ENCODE peak calls at places on chromosomes 16 and 17, in eight cellular contexts. X is BE2C, E is brain microvascular endothelial cell, Q is adrenal gland, U is mammary epithelial cell, F is endodermal cell, C is HL-60, H is OCI-LY7. Z is an unnamed sample.

GRCh38 chr16:2966803-2967184 is 2.4 kb upstream of the PAQR4 start:
- DNase-seq in X (no peak), F (peak), E (no peak), Q (peak), C (no peak), U (no peak), H (no peak), Z (no peak)

GRCh38 chr17:37081287-37081686 is 132.5 kb downstream of the AATF start:
- DNase-seq in Q (no peak), E (peak), C (no peak), U (no peak), X (no peak), F (peak), H (peak), Z (no peak)

GRCh38 chr17:30323262-30323894 is 10.5 kb downstream of the TMIGD1 start:
- DNase-seq in U (no peak), E (no peak), Q (no peak), C (peak), X (no peak), F (no peak), H (peak), Z (no peak)

GRCh38 chr16:10210979-10211378 is 28.8 kb upstream of the GRIN2A start:
- DNase-seq in C (no peak), U (peak), E (no peak), Q (no peak), F (no peak), H (no peak), X (no peak), Z (no peak)

GRCh38 chr17:71423871-71424546 is 696.8 kb upstream of the SOX9 start:
- DNase-seq in U (peak), Q (no peak), E (peak), C (no peak), F (peak), H (peak), X (no peak), Z (no peak)

GRCh38 chr16:78984324-78984723 is 616.2 kb downstream of the MAF start:
- DNase-seq in E (no peak), F (no peak), X (no peak), C (no peak), Q (no peak), U (no peak), H (no peak), Z (no peak)

GRCh38 chr17:38566666-38567031 is 39.1 kb downstream of the SRCIN1 start:
- DNase-seq in Q (no peak), E (no peak), H (no peak), U (no peak), C (no peak), F (no peak), X (no peak), Z (no peak)

GRCh38 chr16:57899771-57900661 is 70.9 kb downstream of the CNGB1 start:
- DNase-seq in C (peak), F (peak), X (peak), U (peak), Q (peak), E (peak), H (peak), Z (peak)

GRCh38 chr16:27429330-27429871 is 27.4 kb downstream of the IL21R start:
- DNase-seq in H (no peak), C (no peak), U (no peak), F (no peak), X (no peak), E (no peak), Q (no peak), Z (no peak)

GRCh38 chr17:9330903-9331272 is 244.7 kb downstream of the STX8 start:
- DNase-seq in Q (no peak), H (no peak), X (no peak), F (no peak), U (no peak), C (no peak), E (no peak), Z (no peak)

GRCh38 chr17:28533091-28533670 is 19.2 kb downstream of the UNC119 start:
- DNase-seq in U (peak), E (no peak), F (no peak), X (no peak), Q (no peak), C (no peak), H (no peak), Z (no peak)

GRCh38 chr16:65117701-65118448 is 4.0 kb downstream of the CDH11 start:
- DNase-seq in U (peak), H (peak), X (peak), E (peak), C (peak), F (peak), Q (peak), Z (peak)

GRCh38 chr17:4534515-4534914 is 20.7 kb downstream of the MYBBP1A start:
- DNase-seq in H (no peak), E (no peak), X (no peak), F (no peak), C (no peak), Q (no peak), U (no peak), Z (no peak)

GRCh38 chr17:18093616-18094408 is 6.1 kb downstream of the DRG2 start:
- DNase-seq in E (peak), C (peak), H (peak), Q (peak), X (peak), F (peak), U (peak), Z (no peak)

GRCh38 chr17:19378416-19379293 is at the start of gene MAPK7:
- DNase-seq in H (no peak), F (peak), X (no peak), C (no peak), E (no peak), U (no peak), Q (peak), Z (no peak)

GRCh38 chr17:72501404-72502110 is 380.7 kb downstream of the SOX9 start:
- DNase-seq in H (no peak), C (no peak), E (no peak), F (no peak), Q (no peak), U (no peak), X (no peak), Z (no peak)

GRCh38 chr16:84055366-84055765 is 12.8 kb upstream of the SLC38A8 start:
- DNase-seq in E (no peak), H (no peak), C (no peak), U (no peak), Q (no peak), F (no peak), X (no peak), Z (no peak)

GRCh38 chr17:29376667-29377268 is 13.4 kb upstream of the TAOK1 start:
- DNase-seq in Q (peak), H (no peak), X (peak), F (peak), C (no peak), U (peak), E (peak), Z (peak)

GRCh38 chr17:2436516-2436915 is 35.7 kb upstream of the MNT start:
- DNase-seq in Q (no peak), U (peak), C (no peak), F (no peak), E (no peak), H (peak), X (no peak), Z (no peak)

GRCh38 chr17:65170839-65171238 is 33.7 kb downstream of the RGS9 start:
- DNase-seq in Q (peak), C (no peak), F (no peak), H (no peak), E (peak), U (no peak), X (no peak), Z (no peak)

GRCh38 chr17:76725580-76726230 is 701 bp downstream of the JMJD6 start:
- DNase-seq in H (peak), F (no peak), X (peak), U (peak), Q (peak), E (no peak), C (peak), Z (no peak)

GRCh38 chr17:76723812-76724211 is 2.6 kb downstream of the JMJD6 start:
- DNase-seq in Q (no peak), F (no peak), C (no peak), X (no peak), H (no peak), E (no peak), U (no peak), Z (no peak)

GRCh38 chr17:76726766-76727718 is at the start of gene METTL23:
- DNase-seq in H (peak), E (no peak), X (peak), U (peak), Q (peak), F (peak), C (peak), Z (no peak)

GRCh38 chr17:76727745-76728456 is 1.3 kb downstream of the METTL23 start:
- DNase-seq in C (peak), U (no peak), F (peak), E (no peak), X (no peak), Q (peak), H (peak), Z (no peak)

DNA sequence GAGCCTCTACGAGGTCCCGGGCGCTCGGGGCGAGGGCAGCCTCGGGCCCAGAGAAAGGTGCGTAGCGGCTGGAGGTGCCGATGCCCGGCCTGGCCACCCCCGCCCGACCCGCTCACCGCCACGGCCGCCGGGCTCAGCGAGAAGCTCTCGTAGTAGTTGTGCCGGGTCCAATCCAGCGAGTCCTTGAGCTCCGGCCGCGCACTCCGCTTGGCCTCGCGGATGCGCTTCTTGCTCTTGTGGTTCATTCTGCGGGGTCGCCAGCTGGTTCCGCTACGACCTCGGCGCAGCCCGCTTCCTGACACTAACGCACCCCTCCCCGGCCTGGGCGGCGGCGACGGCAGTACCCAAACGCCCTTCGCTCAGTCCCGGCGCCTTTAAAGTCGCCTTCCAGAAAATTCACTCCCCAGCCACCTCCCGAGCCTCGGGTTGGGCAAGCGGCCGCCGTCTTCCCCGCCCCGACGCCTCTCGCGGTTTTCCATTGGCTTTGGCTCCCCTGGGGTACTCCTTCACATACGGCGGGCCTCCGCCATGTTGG is at the start of gene JMJD6:
- DNase-seq in U (peak), E (peak), Q (peak), H (peak), X (peak), C (peak), F (peak), Z (peak)
- H3K4me3 ChIP-seq in U (peak), E (peak), Q (peak), H (peak), X (peak), C (peak), F (peak), Z (peak)

GRCh38 chr17:48601184-48601527 is 3.6 kb downstream of the HOXB6 start:
- DNase-seq in Q (no peak), C (no peak), U (no peak), E (no peak), F (no peak), X (no peak), H (no peak), Z (no peak)
- H3K4me3 ChIP-seq in Q (no peak), C (no peak), U (no peak), E (no peak), F (no peak), X (no peak), H (no peak), Z (no peak)

DNA sequence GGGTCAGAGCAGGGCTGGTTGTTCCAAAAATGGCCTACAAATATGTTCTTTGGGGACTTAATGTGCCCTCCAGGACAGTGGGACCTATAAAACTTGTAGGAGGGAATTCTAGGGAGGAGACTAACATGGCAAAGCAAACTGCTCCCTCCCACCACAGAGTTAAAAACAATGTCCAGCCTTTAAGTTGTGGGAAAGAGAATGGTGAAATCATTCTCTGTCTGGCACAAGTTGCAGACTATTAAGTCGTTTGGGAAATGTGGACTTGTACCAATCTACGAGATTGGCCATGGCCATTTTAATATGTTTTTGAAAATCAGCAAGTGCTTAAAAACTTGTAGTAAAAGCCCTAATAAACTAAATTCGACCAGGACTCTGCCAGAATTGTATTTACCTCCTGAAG is 32.2 kb downstream of the ANKFN1 start:
- DNase-seq in C (no peak), E (no peak), X (no peak), U (no peak), F (no peak), H (no peak), Q (no peak), Z (peak)
- H3K4me3 ChIP-seq in C (no peak), E (no peak), X (no peak), U (no peak), F (no peak), H (no peak), Q (no peak), Z (no peak)

DNA sequence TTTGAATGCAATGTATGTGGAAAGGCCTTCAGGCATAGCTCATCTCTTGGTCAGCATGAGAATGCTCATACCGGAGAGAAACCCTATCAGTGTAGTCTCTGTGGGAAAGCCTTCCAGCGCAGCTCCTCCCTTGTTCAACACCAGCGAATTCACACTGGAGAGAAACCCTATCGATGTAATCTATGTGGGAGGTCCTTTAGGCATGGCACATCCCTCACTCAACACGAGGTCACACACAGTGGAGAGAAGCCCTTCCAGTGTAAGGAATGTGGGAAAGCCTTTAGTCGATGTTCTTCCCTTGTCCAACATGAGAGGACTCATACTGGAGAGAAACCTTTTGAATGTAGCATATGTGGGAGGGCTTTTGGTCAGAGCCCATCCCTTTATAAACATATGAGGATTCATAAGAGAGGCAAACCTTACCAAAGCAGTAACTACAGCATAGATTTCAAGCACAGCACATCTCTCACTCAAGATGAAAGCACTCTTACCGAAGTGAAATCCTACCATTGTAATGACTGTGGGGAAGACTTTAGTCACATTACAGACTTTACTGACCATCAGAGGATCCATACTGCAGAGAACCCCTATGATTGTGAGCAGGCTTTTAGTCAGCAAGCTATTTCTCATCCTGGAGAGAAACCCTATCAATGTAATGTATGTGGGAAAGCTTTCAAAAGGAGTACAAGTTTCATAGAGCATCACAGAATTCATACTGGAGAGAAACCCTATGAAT is 24.7 kb downstream of the ZFP90 start:
- DNase-seq in U (no peak), C (no peak), F (no peak), Q (no peak), H (no peak), E (no peak), X (no peak), Z (no peak)
- H3K4me3 ChIP-seq in U (no peak), C (no peak), F (peak), Q (no peak), H (no peak), E (no peak), X (no peak), Z (no peak)

GRCh38 chr17:40060887-40061480 is 1.8 kb upstream of the THRA start:
- DNase-seq in H (no peak), E (no peak), U (no peak), X (no peak), C (no peak), Q (no peak), F (peak), Z (no peak)
- H3K4me3 ChIP-seq in H (no peak), E (no peak), U (no peak), X (no peak), C (no peak), Q (no peak), F (no peak), Z (no peak)

DNA sequence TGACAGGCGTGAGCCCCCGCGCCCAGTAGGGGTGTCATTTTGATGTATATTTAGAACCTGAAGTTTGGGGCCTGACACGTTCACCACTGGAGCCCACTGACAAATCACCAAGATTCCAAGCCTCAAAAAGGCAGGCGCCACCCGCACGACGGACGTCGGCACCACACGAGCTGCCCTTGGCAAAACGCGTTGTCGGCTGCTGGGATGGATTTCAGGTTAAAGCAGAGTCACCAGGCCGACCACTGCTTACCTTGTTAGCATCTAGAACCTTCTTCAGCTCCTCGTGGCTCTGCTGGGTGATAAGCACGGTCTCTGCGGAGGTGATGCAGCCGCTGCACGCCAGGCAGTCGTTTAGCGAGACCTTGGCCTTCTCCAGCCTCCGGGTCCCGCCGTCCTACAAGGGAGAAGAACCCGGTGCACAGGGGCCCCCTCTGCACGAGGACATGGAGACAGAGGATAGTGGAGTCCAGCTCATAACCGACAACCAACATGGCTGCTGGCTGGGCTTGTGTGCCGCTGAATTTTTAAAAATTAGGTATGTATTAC is 3.8 kb downstream of the CIAO3 start:
- DNase-seq in Q (no peak), C (no peak), H (no peak), E (no peak), X (no peak), U (no peak), F (no peak), Z (no peak)
- H3K4me3 ChIP-seq in Q (no peak), C (no peak), H (peak), E (no peak), X (no peak), U (no peak), F (no peak), Z (no peak)

GRCh38 chr17:48995871-48996695 is 1.1 kb upstream of the IGF2BP1 start:
- DNase-seq in F (peak), E (no peak), C (peak), X (peak), Q (no peak), H (peak), U (no peak), Z (no peak)
- H3K4me3 ChIP-seq in F (peak), E (peak), C (peak), X (peak), Q (no peak), H (peak), U (no peak), Z (no peak)

GRCh38 chr17:81991684-81992513 is 14.5 kb downstream of the ASPSCR1 start:
- DNase-seq in X (peak), E (peak), H (no peak), C (no peak), U (peak), Q (peak), F (peak), Z (no peak)
- H3K4me3 ChIP-seq in X (peak), E (no peak), H (no peak), C (no peak), U (no peak), Q (no peak), F (no peak), Z (no peak)

Z was measured in AG09309.